ENCODE peak calls at places on chromosomes 7 and 10, in four cellular contexts. M is stimulated activated CD8-positive, alpha-beta memory T cell treated with anti-CD3 and anti-CD28 coated beads, Interleukin-4, amount 100 ng/mL, for 4 hours; A is NCI-H1092 treated with DMSO at 0.1 percent for 48 hours; O is head of caudate nucleus. T is an unnamed sample.

GRCh38 chr7:93194368-93194767 is 31.9 kb downstream of the HEPACAM2 start:
- DNase-seq in M (no peak), A (no peak), O (no peak), T (no peak)

GRCh38 chr7:8442295-8442813 is 8.9 kb downstream of the NXPH1 start:
- DNase-seq in M (no peak), A (no peak), O (no peak), T (no peak)

GRCh38 chr10:81978238-81978637 is 103.2 kb downstream of the NRG3 start:
- DNase-seq in M (no peak), A (no peak), O (no peak), T (peak)

GRCh38 chr10:33325929-33326328 is 8.5 kb downstream of the NRP1 start:
- DNase-seq in M (no peak), A (no peak), O (no peak), T (no peak)

GRCh38 chr10:4525095-4525494 is 300.9 kb upstream of the AKR1E2 start:
- DNase-seq in M (no peak), A (no peak), O (no peak), T (no peak)

GRCh38 chr10:91566142-91566541 is 66.7 kb downstream of the PPP1R3C start:
- DNase-seq in M (no peak), A (no peak), O (no peak), T (no peak)

GRCh38 chr7:6367701-6368211 is 80.0 kb downstream of the DAGLB start:
- DNase-seq in M (no peak), A (no peak), O (no peak), T (no peak)

GRCh38 chr10:92421550-92421949 is 130.6 kb downstream of the MARCHF5 start:
- DNase-seq in M (no peak), A (no peak), O (no peak), T (no peak)

GRCh38 chr7:127798023-127798422 is 146.0 kb downstream of the SND1 start:
- DNase-seq in M (no peak), A (no peak), O (no peak), T (no peak)

GRCh38 chr7:129531721-129532120 is 29.4 kb downstream of the SMKR1 start:
- DNase-seq in M (no peak), A (no peak), O (no peak), T (no peak)

GRCh38 chr10:33921970-33922605 is 587.6 kb upstream of the NRP1 start:
- DNase-seq in M (no peak), A (no peak), O (no peak), T (no peak)

GRCh38 chr7:77391230-77391629 is 24.9 kb downstream of the GSAP start:
- DNase-seq in M (no peak), A (no peak), O (no peak), T (no peak)

GRCh38 chr7:159105845-159106614 is 38.6 kb downstream of the VIPR2 start:
- DNase-seq in M (no peak), A (no peak), O (no peak), T (no peak)

GRCh38 chr10:77077546-77077945 is 560.1 kb downstream of the KCNMA1 start:
- DNase-seq in M (no peak), A (no peak), O (peak), T (no peak)

GRCh38 chr10:28986856-28987255 is 302.0 kb upstream of the LYZL1 start:
- DNase-seq in M (no peak), A (no peak), O (no peak), T (no peak)

GRCh38 chr7:148699024-148699771 is 495 bp downstream of the CUL1 start:
- DNase-seq in M (peak), A (peak), O (peak), T (peak)

GRCh38 chr10:3955493-3955892 is 170.5 kb upstream of the KLF6 start:
- DNase-seq in M (no peak), A (peak), O (no peak), T (no peak)

GRCh38 chr10:6513509-6513908 is 66.6 kb downstream of the PRKCQ start:
- DNase-seq in M (no peak), A (no peak), O (no peak), T (no peak)